ENCODE peak calls at places on chromosomes 3 and 15, in seven cellular contexts. One of them, this sample, is unnamed.

GRCh38 chr3:50189274-50189673 is 2.1 kb upstream of the GNAT1 start:
- DNase-seq in right lobe of liver: peak; percentile 81
- DNase-seq in hepatocyte: peak; percentile 91
- DNase-seq in fibroblast of pulmonary artery: peak; percentile 90
- DNase-seq in esophagus squamous epithelium: no peak
- DNase-seq in cardiac muscle cell: peak; percentile 91
- DNase-seq in tibial artery: peak; percentile 89
- DNase-seq in this sample: peak; percentile 58

GRCh38 chr15:92074646-92075045 is 221.1 kb downstream of the SLCO3A1 start:
- DNase-seq in cardiac muscle cell: peak; percentile 74
- DNase-seq in fibroblast of pulmonary artery: peak; percentile 65
- DNase-seq in esophagus squamous epithelium: no peak
- DNase-seq in hepatocyte: no peak
- DNase-seq in tibial artery: no peak
- DNase-seq in right lobe of liver: no peak
- DNase-seq in this sample: no peak

GRCh38 chr3:188309437-188310269 is 155.7 kb downstream of the LPP start:
- DNase-seq in esophagus squamous epithelium: no peak
- DNase-seq in fibroblast of pulmonary artery: no peak
- DNase-seq in tibial artery: no peak
- DNase-seq in hepatocyte: no peak
- DNase-seq in right lobe of liver: no peak
- DNase-seq in cardiac muscle cell: no peak
- DNase-seq in this sample: peak; percentile 71

GRCh38 chr3:85821130-85821756 is 862.5 kb downstream of the CADM2 start:
- DNase-seq in hepatocyte: peak; percentile 68
- DNase-seq in right lobe of liver: no peak
- DNase-seq in cardiac muscle cell: peak; percentile 62
- DNase-seq in esophagus squamous epithelium: no peak
- DNase-seq in fibroblast of pulmonary artery: peak; percentile 1
- DNase-seq in tibial artery: no peak
- DNase-seq in this sample: peak; percentile 26

GRCh38 chr3:38773528-38773927 is 42.5 kb downstream of the SCN10A start:
- DNase-seq in cardiac muscle cell: no peak
- DNase-seq in hepatocyte: no peak
- DNase-seq in fibroblast of pulmonary artery: no peak
- DNase-seq in tibial artery: no peak
- DNase-seq in esophagus squamous epithelium: no peak
- DNase-seq in right lobe of liver: no peak
- DNase-seq in this sample: no peak

GRCh38 chr3:23490459-23490858 is 287.3 kb downstream of the UBE2E2 start:
- DNase-seq in fibroblast of pulmonary artery: peak; percentile 73
- DNase-seq in cardiac muscle cell: no peak
- DNase-seq in hepatocyte: no peak
- DNase-seq in right lobe of liver: no peak
- DNase-seq in tibial artery: no peak
- DNase-seq in esophagus squamous epithelium: no peak
- DNase-seq in this sample: no peak

GRCh38 chr3:183295211-183295610 is 42.2 kb downstream of the B3GNT5 start:
- DNase-seq in hepatocyte: peak; percentile 37
- DNase-seq in right lobe of liver: peak; percentile 60
- DNase-seq in tibial artery: no peak
- DNase-seq in fibroblast of pulmonary artery: peak; percentile 96
- DNase-seq in esophagus squamous epithelium: no peak
- DNase-seq in cardiac muscle cell: no peak
- DNase-seq in this sample: no peak

GRCh38 chr3:81378552-81379288 is 382.7 kb downstream of the GBE1 start:
- DNase-seq in fibroblast of pulmonary artery: no peak
- DNase-seq in esophagus squamous epithelium: no peak
- DNase-seq in tibial artery: no peak
- DNase-seq in cardiac muscle cell: no peak
- DNase-seq in right lobe of liver: no peak
- DNase-seq in hepatocyte: no peak
- DNase-seq in this sample: no peak

GRCh38 chr15:45522179-45522930 is at the start of gene SLC30A4:
- DNase-seq in tibial artery: peak; percentile 83
- DNase-seq in right lobe of liver: peak; percentile 80
- DNase-seq in cardiac muscle cell: peak; percentile 74
- DNase-seq in esophagus squamous epithelium: no peak
- DNase-seq in fibroblast of pulmonary artery: peak; percentile 57
- DNase-seq in hepatocyte: peak; percentile 78
- DNase-seq in this sample: peak; percentile 68

GRCh38 chr15:67674983-67675382 is 132.5 kb downstream of the MAP2K5 start:
- DNase-seq in right lobe of liver: no peak
- DNase-seq in cardiac muscle cell: no peak
- DNase-seq in fibroblast of pulmonary artery: no peak
- DNase-seq in hepatocyte: no peak
- DNase-seq in tibial artery: no peak
- DNase-seq in esophagus squamous epithelium: no peak
- DNase-seq in this sample: no peak

GRCh38 chr3:32759342-32759741 is 58.5 kb upstream of the TRIM71 start:
- DNase-seq in right lobe of liver: no peak
- DNase-seq in tibial artery: no peak
- DNase-seq in hepatocyte: no peak
- DNase-seq in esophagus squamous epithelium: no peak
- DNase-seq in fibroblast of pulmonary artery: no peak
- DNase-seq in cardiac muscle cell: no peak
- DNase-seq in this sample: no peak

GRCh38 chr15:29383367-29383766 is 113.7 kb upstream of the NSMCE3 start:
- DNase-seq in cardiac muscle cell: no peak
- DNase-seq in right lobe of liver: no peak
- DNase-seq in esophagus squamous epithelium: no peak
- DNase-seq in fibroblast of pulmonary artery: no peak
- DNase-seq in hepatocyte: no peak
- DNase-seq in tibial artery: no peak
- DNase-seq in this sample: no peak

GRCh38 chr3:112302061-112302830 is 8.2 kb upstream of the SLC9C1 start:
- DNase-seq in esophagus squamous epithelium: no peak
- DNase-seq in right lobe of liver: no peak
- DNase-seq in fibroblast of pulmonary artery: peak; percentile 67
- DNase-seq in tibial artery: no peak
- DNase-seq in cardiac muscle cell: peak; percentile 72
- DNase-seq in hepatocyte: peak; percentile 79
- DNase-seq in this sample: no peak

GRCh38 chr15:100033140-100033857 is 300.1 kb upstream of the LYSMD4 start:
- DNase-seq in hepatocyte: no peak
- DNase-seq in cardiac muscle cell: no peak
- DNase-seq in fibroblast of pulmonary artery: peak; percentile 18
- DNase-seq in right lobe of liver: no peak
- DNase-seq in esophagus squamous epithelium: no peak
- DNase-seq in tibial artery: peak; percentile 62
- DNase-seq in this sample: no peak

GRCh38 chr3:140911822-140912221 is 29.8 kb upstream of the SLC25A36 start:
- DNase-seq in hepatocyte: peak; percentile 21
- DNase-seq in fibroblast of pulmonary artery: no peak
- DNase-seq in esophagus squamous epithelium: no peak
- DNase-seq in cardiac muscle cell: no peak
- DNase-seq in tibial artery: no peak
- DNase-seq in right lobe of liver: no peak
- DNase-seq in this sample: no peak

GRCh38 chr3:19267040-19267439 is 118.7 kb downstream of the KCNH8 start:
- DNase-seq in hepatocyte: no peak
- DNase-seq in tibial artery: no peak
- DNase-seq in fibroblast of pulmonary artery: no peak
- DNase-seq in right lobe of liver: no peak
- DNase-seq in cardiac muscle cell: no peak
- DNase-seq in esophagus squamous epithelium: no peak
- DNase-seq in this sample: peak; percentile 13

GRCh38 chr3:196528639-196529233 is 13.6 kb upstream of the SMCO1 start:
- DNase-seq in hepatocyte: peak; percentile 84
- DNase-seq in cardiac muscle cell: peak; percentile 72
- DNase-seq in tibial artery: peak; percentile 70
- DNase-seq in fibroblast of pulmonary artery: peak; percentile 64
- DNase-seq in esophagus squamous epithelium: no peak
- DNase-seq in right lobe of liver: peak; percentile 81
- DNase-seq in this sample: peak; percentile 92

GRCh38 chr3:159929181-159929893 is 59.3 kb upstream of the IL12A start:
- DNase-seq in fibroblast of pulmonary artery: peak; percentile 61
- DNase-seq in hepatocyte: peak; percentile 39
- DNase-seq in right lobe of liver: no peak
- DNase-seq in tibial artery: no peak
- DNase-seq in esophagus squamous epithelium: no peak
- DNase-seq in cardiac muscle cell: no peak
- DNase-seq in this sample: peak; percentile 63

GRCh38 chr3:46693038-46693896 is at the start of gene ALS2CL:
- DNase-seq in fibroblast of pulmonary artery: no peak
- DNase-seq in esophagus squamous epithelium: no peak
- DNase-seq in tibial artery: peak; percentile 81
- DNase-seq in cardiac muscle cell: peak; percentile 65
- DNase-seq in right lobe of liver: peak; percentile 83
- DNase-seq in hepatocyte: peak; percentile 87
- DNase-seq in this sample: peak; percentile 30

GRCh38 chr3:122689587-122689986 is 8.9 kb downstream of the PARP14 start:
- DNase-seq in esophagus squamous epithelium: no peak
- DNase-seq in cardiac muscle cell: no peak
- DNase-seq in fibroblast of pulmonary artery: peak; percentile 52
- DNase-seq in hepatocyte: peak; percentile 71
- DNase-seq in right lobe of liver: no peak
- DNase-seq in tibial artery: no peak
- DNase-seq in this sample: no peak

GRCh38 chr3:168914662-168915061 is 748.9 kb downstream of the MECOM start:
- DNase-seq in esophagus squamous epithelium: no peak
- DNase-seq in tibial artery: no peak
- DNase-seq in fibroblast of pulmonary artery: peak; percentile 40
- DNase-seq in right lobe of liver: no peak
- DNase-seq in cardiac muscle cell: no peak
- DNase-seq in hepatocyte: no peak
- DNase-seq in this sample: no peak

GRCh38 chr15:90300988-90301715 is 35.7 kb downstream of the NGRN start:
- DNase-seq in right lobe of liver: peak; percentile 63
- DNase-seq in cardiac muscle cell: peak; percentile 58
- DNase-seq in fibroblast of pulmonary artery: peak; percentile 56
- DNase-seq in tibial artery: peak; percentile 90
- DNase-seq in esophagus squamous epithelium: no peak
- DNase-seq in hepatocyte: peak; percentile 68
- DNase-seq in this sample: peak; percentile 80

GRCh38 chr3:28335246-28335645 is 13.3 kb upstream of the ZCWPW2 start:
- DNase-seq in cardiac muscle cell: no peak
- DNase-seq in fibroblast of pulmonary artery: no peak
- DNase-seq in hepatocyte: no peak
- DNase-seq in esophagus squamous epithelium: no peak
- DNase-seq in right lobe of liver: no peak
- DNase-seq in tibial artery: no peak
- DNase-seq in this sample: no peak

GRCh38 chr15:73560501-73561117 is 72.6 kb downstream of the NPTN start:
- DNase-seq in cardiac muscle cell: peak; percentile 71
- DNase-seq in esophagus squamous epithelium: no peak
- DNase-seq in right lobe of liver: no peak
- DNase-seq in tibial artery: no peak
- DNase-seq in hepatocyte: peak; percentile 76
- DNase-seq in fibroblast of pulmonary artery: peak; percentile 89
- DNase-seq in this sample: peak; percentile 73
- TF ChIP-seq CTCF in cardiac muscle cell: peak; percentile 47
- TF ChIP-seq CTCF in esophagus squamous epithelium: peak; percentile 52
- TF ChIP-seq CTCF in right lobe of liver: no peak
- TF ChIP-seq CTCF in tibial artery: peak; percentile 46
- TF ChIP-seq CTCF in hepatocyte: peak; percentile 85
- TF ChIP-seq CTCF in fibroblast of pulmonary artery: peak; percentile 53
- TF ChIP-seq CTCF in this sample: peak; percentile 29

GRCh38 chr3:143110371-143110770 is 9.2 kb upstream of the CHST2 start:
- DNase-seq in hepatocyte: no peak
- DNase-seq in tibial artery: no peak
- DNase-seq in esophagus squamous epithelium: no peak
- DNase-seq in cardiac muscle cell: no peak
- DNase-seq in right lobe of liver: no peak
- DNase-seq in fibroblast of pulmonary artery: no peak
- DNase-seq in this sample: no peak

GRCh38 chr3:143105170-143105569 is 14.4 kb upstream of the CHST2 start:
- DNase-seq in esophagus squamous epithelium: no peak
- DNase-seq in right lobe of liver: no peak
- DNase-seq in cardiac muscle cell: no peak
- DNase-seq in hepatocyte: no peak
- DNase-seq in tibial artery: no peak
- DNase-seq in fibroblast of pulmonary artery: no peak
- DNase-seq in this sample: no peak

DNA sequence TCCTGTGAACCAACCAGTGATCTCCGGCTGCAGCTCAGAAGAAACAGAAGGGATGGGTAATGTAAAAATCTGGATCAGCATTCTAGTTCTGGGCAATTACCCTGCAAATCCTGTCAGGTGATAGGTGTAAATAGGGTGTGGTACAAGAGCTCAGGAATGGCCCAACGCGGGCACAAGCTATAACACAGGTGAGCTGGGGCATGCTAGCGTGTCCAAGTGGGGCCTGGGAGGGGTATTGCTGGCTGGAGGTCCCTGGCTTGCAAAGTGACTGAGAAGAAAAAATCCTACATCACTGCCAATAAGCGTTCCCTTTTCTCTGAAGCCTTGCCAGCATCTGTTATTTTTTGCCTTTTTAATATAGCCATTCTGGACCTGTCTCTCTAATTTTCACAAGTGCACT is 9.7 kb upstream of the CHST2 start:
- DNase-seq in right lobe of liver: no peak
- DNase-seq in fibroblast of pulmonary artery: no peak
- DNase-seq in tibial artery: no peak
- DNase-seq in hepatocyte: no peak
- DNase-seq in esophagus squamous epithelium: no peak
- DNase-seq in cardiac muscle cell: no peak
- DNase-seq in this sample: no peak
- H3K4me3 ChIP-seq in right lobe of liver: no peak overlapping the region
- H3K4me3 ChIP-seq in fibroblast of pulmonary artery: no peak overlapping the region
- H3K4me3 ChIP-seq in tibial artery: no peak overlapping the region
- H3K4me3 ChIP-seq in hepatocyte: no peak overlapping the region
- H3K4me3 ChIP-seq in esophagus squamous epithelium: no peak overlapping the region
- H3K4me3 ChIP-seq in cardiac muscle cell: no peak overlapping the region
- H3K4me3 ChIP-seq in this sample: no peak overlapping the region

GRCh38 chr3:13345284-13345683 is 74.8 kb downstream of the NUP210 start:
- DNase-seq in esophagus squamous epithelium: no peak
- DNase-seq in cardiac muscle cell: no peak
- DNase-seq in hepatocyte: no peak
- DNase-seq in fibroblast of pulmonary artery: no peak
- DNase-seq in right lobe of liver: no peak
- DNase-seq in tibial artery: no peak
- DNase-seq in this sample: no peak

GRCh38 chr3:13347390-13347966 is 72.6 kb downstream of the NUP210 start:
- DNase-seq in tibial artery: no peak
- DNase-seq in cardiac muscle cell: peak; percentile 28
- DNase-seq in hepatocyte: peak; percentile 34
- DNase-seq in esophagus squamous epithelium: no peak
- DNase-seq in right lobe of liver: no peak
- DNase-seq in fibroblast of pulmonary artery: peak; percentile 29
- DNase-seq in this sample: no peak

GRCh38 chr3:13348100-13348499 is 72.0 kb downstream of the NUP210 start:
- DNase-seq in right lobe of liver: no peak
- DNase-seq in hepatocyte: no peak
- DNase-seq in tibial artery: no peak
- DNase-seq in cardiac muscle cell: no peak
- DNase-seq in fibroblast of pulmonary artery: no peak
- DNase-seq in esophagus squamous epithelium: no peak
- DNase-seq in this sample: no peak

GRCh38 chr3:13345772-13346171 is 74.3 kb downstream of the NUP210 start:
- DNase-seq in fibroblast of pulmonary artery: no peak
- DNase-seq in esophagus squamous epithelium: no peak
- DNase-seq in cardiac muscle cell: no peak
- DNase-seq in tibial artery: no peak
- DNase-seq in hepatocyte: no peak
- DNase-seq in right lobe of liver: no peak
- DNase-seq in this sample: no peak

GRCh38 chr3:13346481-13347389 is 73.4 kb downstream of the NUP210 start:
- DNase-seq in right lobe of liver: no peak
- DNase-seq in tibial artery: no peak
- DNase-seq in fibroblast of pulmonary artery: no peak
- DNase-seq in hepatocyte: no peak
- DNase-seq in esophagus squamous epithelium: no peak
- DNase-seq in cardiac muscle cell: peak; percentile 56
- DNase-seq in this sample: no peak
- TF ChIP-seq CTCF in right lobe of liver: no peak
- TF ChIP-seq CTCF in tibial artery: no peak
- TF ChIP-seq CTCF in fibroblast of pulmonary artery: no peak
- TF ChIP-seq CTCF in hepatocyte: no peak
- TF ChIP-seq CTCF in esophagus squamous epithelium: no peak
- TF ChIP-seq CTCF in cardiac muscle cell: no peak
- TF ChIP-seq CTCF in this sample: no peak

GRCh38 chr15:64844576-64845140 is 2.9 kb downstream of the PLEKHO2 start:
- DNase-seq in right lobe of liver: no peak
- DNase-seq in hepatocyte: no peak
- DNase-seq in esophagus squamous epithelium: no peak
- DNase-seq in fibroblast of pulmonary artery: no peak
- DNase-seq in tibial artery: no peak
- DNase-seq in cardiac muscle cell: no peak
- DNase-seq in this sample: peak; percentile 55
- H3K4me3 ChIP-seq in right lobe of liver: peak overlapping the region; percentile 75
- H3K4me3 ChIP-seq in hepatocyte: no peak overlapping the region
- H3K4me3 ChIP-seq in esophagus squamous epithelium: peak overlapping the region; percentile 96
- H3K4me3 ChIP-seq in fibroblast of pulmonary artery: peak overlapping the region; percentile 97
- H3K4me3 ChIP-seq in tibial artery: peak overlapping the region; percentile 86
- H3K4me3 ChIP-seq in cardiac muscle cell: no peak overlapping the region
- H3K4me3 ChIP-seq in this sample: peak overlapping the region; percentile 93